ENCODE peak calls at places on chromosomes 1 and 21, in five cellular contexts. N is GM23248, O is astrocyte, Z is neuronal stem cell, A is H9. K is an unnamed sample.

GRCh38 chr1:167273027-167273800 is 52.5 kb downstream of the POU2F1 start:
- DNase-seq in A (no peak), Z (no peak), N (peak; percentile 8), O (peak; percentile 54), K (no peak)

GRCh38 chr1:185170291-185170848 is 13.4 kb downstream of the SWT1 start:
- DNase-seq in A (peak; percentile 73), Z (peak; percentile 53), O (peak; percentile 30), N (peak; percentile 68), K (peak; percentile 58)

GRCh38 chr1:119958223-119958622 is 61.9 kb upstream of the ADAM30 start:
- DNase-seq in A (no peak), N (no peak), Z (no peak), O (no peak), K (no peak)

GRCh38 chr1:207644852-207645631 is at the start of gene CR1L:
- DNase-seq in N (peak; percentile 79), A (peak; percentile 64), O (peak; percentile 42), Z (no peak), K (peak; percentile 46)

GRCh38 chr21:41691205-41692203 is 75.3 kb downstream of the RIPK4 start:
- DNase-seq in Z (no peak), A (no peak), O (no peak), N (no peak), K (no peak)

GRCh38 chr1:156489166-156489934 is 11.2 kb downstream of the MEF2D start:
- DNase-seq in N (peak; percentile 51), Z (no peak), O (no peak), A (peak; percentile 66), K (no peak)

GRCh38 chr21:20443558-20444155 is 554.6 kb upstream of the NCAM2 start:
- DNase-seq in O (no peak), N (no peak), A (no peak), Z (peak; percentile 5), K (peak; percentile 61)

GRCh38 chr1:156601892-156602291 is 613 bp upstream of the GPATCH4 start:
- DNase-seq in Z (no peak), N (no peak), O (no peak), A (no peak), K (no peak)

GRCh38 chr21:45579383-45580180 is 37.3 kb upstream of the SLC19A1 start:
- DNase-seq in A (no peak), Z (no peak), O (no peak), N (no peak), K (no peak)

GRCh38 chr1:204991342-204991844 is 51.6 kb upstream of the CNTN2 start:
- DNase-seq in O (no peak), N (no peak), A (peak; percentile 87), Z (peak; percentile 50), K (no peak)

GRCh38 chr1:90274376-90274775 is 279.5 kb downstream of the ZNF326 start:
- DNase-seq in N (no peak), A (no peak), O (no peak), Z (no peak), K (peak; percentile 18)

GRCh38 chr1:230120949-230121381 is 53.9 kb downstream of the GALNT2 start:
- DNase-seq in O (no peak), N (peak; percentile 65), A (no peak), Z (no peak), K (peak; percentile 74)

GRCh38 chr1:39632491-39633417 is 6.7 kb downstream of the HEYL start:
- DNase-seq in A (peak; percentile 68), N (peak; percentile 83), Z (peak; percentile 66), O (peak; percentile 33), K (peak; percentile 39)

GRCh38 chr1:160818207-160818935 is 22.4 kb downstream of the LY9 start:
- DNase-seq in N (no peak), Z (no peak), O (no peak), A (no peak), K (no peak)

GRCh38 chr1:159925713-159926066 is 383 bp upstream of the TAGLN2 start:
- DNase-seq in Z (no peak), N (no peak), A (peak; percentile 67), O (no peak), K (no peak)

GRCh38 chr21:46603228-46603627 is 1.7 kb downstream of the S100B start:
- DNase-seq in A (peak; percentile 57), Z (no peak), O (no peak), N (peak; percentile 47), K (peak; percentile 23)

GRCh38 chr1:173122958-173123852 is 72.5 kb upstream of the TNFSF18 start:
- DNase-seq in N (peak; percentile 89), Z (peak; percentile 18), O (peak; percentile 88), A (peak; percentile 58), K (no peak)

GRCh38 chr21:26719750-26720149 is 125.5 kb downstream of the ADAMTS1 start:
- DNase-seq in Z (no peak), N (no peak), A (no peak), O (no peak), K (no peak)

GRCh38 chr1:30449003-30449402 is 274.4 kb downstream of the MATN1 start:
- DNase-seq in O (no peak), Z (no peak), A (peak; percentile 7), N (no peak), K (no peak)

GRCh38 chr21:31459457-31459856 is 115.4 kb upstream of the TIAM1 start:
- DNase-seq in O (no peak), Z (no peak), A (peak; percentile 43), N (no peak), K (no peak)

GRCh38 chr1:160795951-160796383 is at the start of gene LY9:
- DNase-seq in N (peak; percentile 4), A (no peak), O (no peak), Z (no peak), K (no peak)

GRCh38 chr1:54249798-54250497 is 50.0 kb downstream of the MRPL37 start:
- DNase-seq in O (peak; percentile 35), A (peak; percentile 57), Z (no peak), N (peak; percentile 78), K (peak; percentile 87)

GRCh38 chr1:215749423-215749822 is 182.3 kb downstream of the KCTD3 start:
- DNase-seq in O (peak; percentile 82), Z (no peak), N (peak; percentile 87), A (no peak), K (peak; percentile 93)

GRCh38 chr1:156122519-156123355 is 8.2 kb downstream of the LMNA start:
- DNase-seq in N (peak; percentile 89), O (peak; percentile 83), Z (no peak), A (no peak), K (peak; percentile 88)

GRCh38 chr1:97094257-97094972 is 372.8 kb downstream of the PTBP2 start:
- DNase-seq in A (no peak), N (peak; percentile 95), Z (no peak), O (peak; percentile 98), K (peak; percentile 86)

GRCh38 chr1:6144622-6145021 is 35.5 kb downstream of the CHD5 start:
- DNase-seq in A (no peak), N (no peak), O (no peak), Z (no peak), K (no peak)

GRCh38 chr1:205963352-205963751 is 20.1 kb upstream of the SLC26A9 start:
- DNase-seq in A (no peak), Z (no peak), O (peak; percentile 87), N (peak; percentile 95), K (peak; percentile 22)

GRCh38 chr1:83508485-83509151 is 490.3 kb downstream of the TTLL7 start:
- DNase-seq in Z (no peak), N (peak; percentile 83), A (no peak), O (peak; percentile 29), K (no peak)

GRCh38 chr1:4117196-4117595 is 217.1 kb upstream of the C1orf174 start:
- DNase-seq in O (no peak), N (no peak), Z (no peak), A (no peak), K (no peak)

GRCh38 chr1:54475357-54476230 is 69.4 kb upstream of the SSBP3 start:
- DNase-seq in A (peak; percentile 59), N (no peak), O (no peak), Z (no peak), K (no peak)

GRCh38 chr1:2303016-2303775 is 75.1 kb downstream of the SKI start:
- DNase-seq in N (no peak), A (no peak), Z (no peak), O (no peak), K (no peak)
- H3K9ac ChIP-seq in N (no peak overlapping the region), A (no peak overlapping the region), Z (peak overlapping the region; percentile 57), O (no peak overlapping the region), K (no peak overlapping the region)

DNA sequence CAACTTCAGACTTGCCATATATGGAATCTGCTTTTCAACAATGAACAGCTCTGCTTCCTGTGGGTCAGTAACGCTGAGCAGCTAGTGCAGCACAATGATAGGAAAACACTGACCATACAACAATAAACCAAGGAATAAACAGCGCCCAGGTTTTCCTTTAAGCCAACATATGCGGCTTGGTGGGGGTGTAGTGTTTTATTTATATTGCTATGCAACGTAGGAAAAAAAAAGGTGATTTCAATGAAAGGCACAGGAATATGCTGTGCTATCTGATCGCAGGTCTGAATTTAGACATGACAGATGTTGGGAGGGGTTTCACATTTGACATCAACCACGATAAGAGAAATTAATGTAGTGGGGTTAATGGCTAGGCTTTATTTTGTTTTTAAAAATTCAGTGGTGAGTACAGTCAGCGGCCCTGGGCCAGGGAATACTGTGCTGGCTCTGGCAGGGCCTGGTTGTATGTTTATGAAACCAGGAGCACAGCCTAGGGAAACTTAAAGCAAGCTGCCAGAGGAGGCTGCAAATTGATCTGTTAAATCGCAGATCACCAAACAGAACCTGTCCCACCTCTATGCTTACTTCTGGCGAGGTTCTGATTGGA is 4.3 kb downstream of the TSPAN2 start:
- DNase-seq in O (peak; percentile 81), N (no peak), Z (no peak), A (no peak), K (no peak)
- H3K27ac ChIP-seq in O (no peak overlapping the region), N (no peak overlapping the region), Z (no peak overlapping the region), A (no peak overlapping the region), K (no peak overlapping the region)

GRCh38 chr1:221994274-221994698 is 252.4 kb upstream of the DUSP10 start:
- DNase-seq in O (peak; percentile 72), N (peak; percentile 81), Z (no peak), A (no peak), K (peak; percentile 38)
- H3K9ac ChIP-seq in O (peak overlapping the region; percentile 62), N (peak overlapping the region; percentile 40), Z (no peak overlapping the region), A (no peak overlapping the region), K (no peak overlapping the region)

DNA sequence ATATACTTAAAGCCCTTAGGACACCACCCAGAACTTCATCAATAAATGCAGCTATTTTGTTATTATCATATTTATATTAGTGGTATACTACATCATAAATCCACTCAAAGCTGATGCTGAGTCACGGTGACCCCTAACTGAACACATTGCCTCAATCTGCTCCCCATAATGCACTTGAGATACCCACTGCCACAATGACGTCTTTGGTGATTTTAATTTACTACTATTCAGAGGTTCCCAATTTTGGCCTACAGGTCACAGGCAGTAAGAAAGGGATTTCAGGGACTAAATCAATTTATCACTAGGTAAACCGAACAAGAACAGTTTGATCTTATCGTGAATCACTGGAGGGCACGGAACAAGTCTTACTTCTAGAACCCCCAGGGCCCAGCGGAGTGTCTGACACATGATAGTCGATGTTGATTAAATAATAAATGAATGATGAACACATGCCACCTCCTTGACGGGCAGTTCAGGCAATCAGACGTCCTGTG is 482 bp upstream of the CHD1L start:
- DNase-seq in O (no peak), A (no peak), N (no peak), Z (no peak), K (no peak)
- H3K27ac ChIP-seq in O (peak overlapping the region; percentile 94), A (no peak overlapping the region), N (peak overlapping the region; percentile 89), Z (no peak overlapping the region), K (peak overlapping the region; percentile 82)